ENCODE peak calls at places on chromosomes 7 and 10, in four cellular contexts. I, S, A and E are unnamed samples. For H3K27me3, the result is how much of the 10 kb centered on the place peaks cover.

GRCh38 chr7:120783273-120783672 is 74.7 kb downstream of the TSPAN12 start:
- DNase-seq in I (no peak), S (no peak), A (no peak), E (no peak)

GRCh38 chr10:78211476-78212110 is 177.9 kb downstream of the RPS24 start:
- DNase-seq in S (no peak), I (peak), A (no peak), E (no peak)

GRCh38 chr10:132272061-132272766 is 35.5 kb downstream of the STK32C start:
- DNase-seq in A (no peak), S (no peak), I (no peak), E (no peak)

GRCh38 chr7:55533050-55533728 is 39.1 kb downstream of the VOPP1 start:
- DNase-seq in I (no peak), A (peak), S (no peak), E (no peak)

GRCh38 chr7:68833442-68833841 is 764.8 kb upstream of the AUTS2 start:
- DNase-seq in S (no peak), I (no peak), A (no peak), E (no peak)

GRCh38 chr10:100779329-100779728 is 33.9 kb downstream of the PAX2 start:
- DNase-seq in S (no peak), A (no peak), I (no peak), E (no peak)

GRCh38 chr10:110446954-110447608 is 50.6 kb upstream of the DUSP5 start:
- DNase-seq in S (no peak), A (no peak), I (no peak), E (peak)

GRCh38 chr7:103549786-103550185 is 103.8 kb upstream of the SLC26A5 start:
- DNase-seq in I (no peak), A (no peak), S (no peak), E (no peak)

GRCh38 chr10:47255866-47256265 is 44.1 kb upstream of the GDF10 start:
- DNase-seq in S (no peak), A (no peak), I (no peak), E (no peak)

GRCh38 chr10:119189811-119190282 is 11.2 kb upstream of the PRDX3 start:
- DNase-seq in S (no peak), A (no peak), I (no peak), E (no peak)

GRCh38 chr10:3106908-3107425 is 39.6 kb downstream of the PFKP start:
- DNase-seq in I (no peak), S (no peak), A (no peak), E (no peak)

GRCh38 chr10:58712136-58712535 is 199.5 kb downstream of the BICC1 start:
- DNase-seq in I (no peak), S (no peak), A (no peak), E (no peak)

GRCh38 chr7:153840861-153841260 is 211.3 kb upstream of the DPP6 start:
- DNase-seq in S (no peak), I (no peak), A (no peak), E (no peak)

GRCh38 chr7:80770061-80770460 is 131.6 kb downstream of the CD36 start:
- DNase-seq in A (no peak), I (no peak), S (no peak), E (no peak)

GRCh38 chr7:26685636-26686035 is 178.8 kb downstream of the SKAP2 start:
- DNase-seq in I (no peak), S (no peak), A (no peak), E (no peak)

GRCh38 chr7:140213684-140214074 is 36.9 kb upstream of the KDM7A start:
- DNase-seq in A (peak), I (no peak), S (no peak), E (no peak)

GRCh38 chr7:54015251-54015650 is 526.9 kb upstream of the VSTM2A start:
- DNase-seq in A (no peak), S (no peak), I (no peak), E (no peak)

GRCh38 chr10:21049482-21049881 is 152.4 kb upstream of the NEBL start:
- DNase-seq in S (no peak), A (no peak), I (no peak), E (no peak)

GRCh38 chr7:69862413-69863064 is 264.3 kb downstream of the AUTS2 start:
- DNase-seq in A (no peak), I (peak), S (no peak), E (no peak)

DNA sequence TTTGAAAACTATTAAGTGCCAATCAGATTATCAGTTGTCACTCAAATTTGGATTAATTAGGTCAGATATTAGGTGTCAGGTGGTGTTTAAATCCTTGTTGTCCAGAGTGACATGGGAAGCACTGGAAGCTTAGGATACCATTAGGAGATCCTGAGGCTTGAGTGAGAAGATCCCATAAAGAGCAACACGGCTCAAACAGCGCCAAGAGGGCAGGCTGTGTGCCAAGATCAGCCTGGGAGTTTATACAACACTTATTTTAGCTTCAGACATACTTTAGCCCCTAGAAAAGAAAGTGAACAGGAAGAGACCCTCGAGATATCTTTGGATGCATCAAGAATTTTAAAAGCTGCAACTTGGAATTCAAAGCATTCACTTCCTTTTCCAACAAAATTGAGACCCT is 14.2 kb upstream of the ACTA2 start:
- DNase-seq in A (no peak), S (no peak), I (no peak), E (no peak)
- TF ChIP-seq POLR2AphosphoS5 in A (no peak), S (no peak), I (no peak), E (no peak)

DNA sequence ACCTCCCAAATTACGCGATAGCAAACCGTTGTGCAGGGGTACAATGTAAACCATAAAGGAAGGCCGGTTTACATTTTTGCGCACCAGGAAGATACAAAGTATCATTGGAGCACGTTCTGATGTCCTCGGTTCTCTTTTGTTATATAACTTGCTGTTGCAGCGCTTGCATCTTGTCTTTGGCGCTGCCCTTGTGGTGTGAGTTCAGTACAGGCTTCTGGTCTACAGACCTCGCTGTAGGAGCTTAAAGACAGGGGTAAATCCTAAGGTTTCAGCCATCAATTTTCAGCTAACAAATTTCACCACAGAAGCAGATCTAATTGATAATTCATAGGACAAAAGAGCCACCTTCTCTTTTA is 1.5 kb upstream of the MKX start:
- DNase-seq in S (no peak), I (no peak), A (no peak), E (no peak)
- H3K27me3 ChIP-seq in S (under half), I (half or more), A (under half), E (half or more)

GRCh38 chr7:135160098-135160857 is 10.2 kb downstream of the CYREN start:
- DNase-seq in S (peak), I (no peak), A (no peak), E (no peak)
- TF ChIP-seq POLR2AphosphoS5 in S (peak), I (no peak), A (no peak), E (no peak)

DNA sequence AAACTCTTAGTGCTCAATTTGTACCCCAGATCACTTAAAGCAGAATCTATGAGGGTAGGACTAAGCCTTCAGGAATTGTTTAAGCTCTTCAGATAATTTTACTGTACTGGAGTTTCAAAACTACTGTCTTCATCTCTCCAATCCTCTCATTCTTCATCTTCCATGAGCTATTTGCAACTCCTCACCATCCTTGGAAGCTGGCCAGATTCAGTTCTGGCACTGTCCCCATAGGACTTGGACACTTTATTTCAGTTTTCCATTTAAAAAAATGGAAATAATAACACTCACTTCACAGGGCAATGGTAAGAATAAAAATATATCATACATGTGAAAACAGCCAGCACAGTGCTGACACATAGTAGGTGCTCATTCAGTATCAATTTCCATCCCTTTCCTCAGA is 74.6 kb downstream of the PPP1R17 start:
- DNase-seq in A (no peak), S (no peak), I (no peak), E (no peak)
- H3K27me3 ChIP-seq in A (under half), S (under half), I (under half), E (under half)

GRCh38 chr7:28714452-28715120 is 243.5 kb downstream of the TRIL start:
- DNase-seq in S (no peak), A (no peak), I (no peak), E (no peak)
- TF ChIP-seq POLR2AphosphoS5 in S (no peak), A (no peak), I (no peak), E (no peak)

DNA sequence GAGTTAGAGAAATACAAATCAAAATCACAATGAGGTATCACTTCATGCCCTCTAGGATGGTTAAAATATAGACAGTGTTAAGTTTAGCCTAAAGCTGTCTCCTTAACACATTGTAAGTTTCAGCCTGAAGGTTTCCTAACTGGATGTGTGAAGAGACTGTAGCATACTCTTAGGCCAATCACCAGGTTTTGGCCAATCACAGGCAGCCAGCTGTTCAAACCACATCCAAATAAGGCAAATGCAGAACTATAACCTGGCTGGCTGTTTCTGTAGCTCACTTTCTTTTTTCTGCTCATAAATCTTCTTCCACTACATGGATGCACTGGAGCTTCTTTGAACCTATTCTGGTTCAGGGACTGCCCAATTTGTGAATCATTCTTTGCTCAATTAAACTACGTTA is 19.7 kb downstream of the ESYT2 start:
- DNase-seq in A (no peak), I (no peak), S (no peak), E (no peak)
- H3K27me3 ChIP-seq in A (under half), I (under half), S (under half), E (under half)

DNA sequence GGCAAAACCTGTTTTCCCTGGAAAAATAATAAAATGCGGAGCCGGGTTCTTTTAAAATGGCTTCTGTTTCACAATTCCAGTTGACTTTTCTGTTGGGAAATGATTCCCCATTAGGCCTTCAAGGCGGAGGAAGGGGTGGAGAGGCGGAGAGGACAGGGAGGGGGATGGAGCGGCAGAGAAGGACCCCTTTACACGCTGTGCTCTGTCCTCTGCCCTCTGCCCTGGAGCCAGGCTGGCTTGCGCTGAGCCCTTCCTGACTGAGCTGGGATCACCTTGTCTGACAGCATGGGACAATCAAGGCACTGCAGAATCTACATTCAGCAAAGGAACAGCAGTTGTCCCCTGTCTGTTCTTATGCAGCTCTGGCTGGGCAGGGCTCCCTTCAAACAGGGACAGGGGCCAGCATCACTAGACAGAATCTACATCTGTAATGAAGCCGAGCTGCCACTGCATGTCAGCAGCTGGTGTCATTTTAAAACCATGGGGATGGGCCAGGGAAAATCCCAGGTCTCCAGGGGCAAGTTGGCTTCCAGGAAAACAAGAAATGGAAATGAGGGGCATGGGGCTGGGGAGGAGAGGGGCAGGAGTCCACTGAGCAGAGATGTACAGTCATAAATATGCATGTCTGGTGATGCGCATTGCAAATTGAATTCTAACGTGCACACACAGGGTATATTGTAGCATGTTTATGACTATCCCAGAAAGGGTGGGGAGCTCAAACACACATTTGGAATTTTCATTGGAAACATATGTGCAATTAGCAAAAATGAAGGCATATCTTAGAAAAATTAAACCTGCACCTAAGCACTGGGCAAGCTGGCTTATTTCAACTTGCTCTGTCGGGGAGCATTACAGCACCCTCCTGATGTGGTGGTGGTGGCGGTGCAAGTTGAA is 119.9 kb downstream of the MKX start:
- DNase-seq in S (no peak), I (no peak), A (no peak), E (no peak)
- TF ChIP-seq POLR2AphosphoS5 in S (no peak), I (no peak), A (no peak), E (no peak)

DNA sequence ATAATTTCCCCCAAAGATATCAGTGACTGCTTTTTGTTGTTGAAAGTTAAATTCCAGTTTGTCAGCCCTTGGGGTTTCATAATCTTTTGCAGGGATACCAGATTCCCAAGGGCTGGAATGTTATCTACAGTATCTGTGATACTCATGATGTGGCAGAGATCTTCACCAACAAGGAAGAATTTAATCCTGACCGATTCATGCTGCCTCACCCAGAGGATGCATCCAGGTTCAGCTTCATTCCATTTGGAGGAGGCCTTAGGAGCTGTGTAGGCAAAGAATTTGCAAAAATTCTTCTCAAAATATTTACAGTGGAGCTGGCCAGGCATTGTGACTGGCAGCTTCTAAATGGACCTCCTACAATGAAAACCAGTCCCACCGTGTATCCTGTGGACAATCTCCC is 3.2 kb downstream of the CYP26A1 start:
- DNase-seq in I (no peak), S (no peak), A (no peak), E (no peak)
- H3K27me3 ChIP-seq in I (under half), S (under half), A (under half), E (under half)

GRCh38 chr7:111049971-111050680 is 40.8 kb upstream of the LRRN3 start:
- DNase-seq in A (no peak), S (no peak), I (no peak), E (no peak)
- TF ChIP-seq POLR2AphosphoS5 in A (no peak), S (no peak), I (no peak), E (no peak)